ENCODE peak calls at places on chromosome 17, in nine cellular contexts. One of them, this sample, is unnamed.

GRCh38 chr17:28326114-28326513 is 7.1 kb downstream of the TMEM97 start:
- DNase-seq in amygdala: no peak
- DNase-seq in choroid plexus epithelial cell: no peak
- DNase-seq in fibroblast of the aortic adventitia: no peak
- DNase-seq in T-helper 9 cell: no peak
- DNase-seq in COR-L47: no peak
- DNase-seq in pulmonary artery endothelial cell: no peak
- DNase-seq in NCI-H2081: no peak
- DNase-seq in CD4-positive, alpha-beta memory T cell: no peak
- DNase-seq in this sample: no peak

GRCh38 chr17:65514541-65514940 is 46.9 kb downstream of the AXIN2 start:
- DNase-seq in amygdala: no peak
- DNase-seq in choroid plexus epithelial cell: no peak
- DNase-seq in fibroblast of the aortic adventitia: no peak
- DNase-seq in T-helper 9 cell: no peak
- DNase-seq in COR-L47: no peak
- DNase-seq in pulmonary artery endothelial cell: no peak
- DNase-seq in NCI-H2081: no peak
- DNase-seq in CD4-positive, alpha-beta memory T cell: no peak
- DNase-seq in this sample: no peak

GRCh38 chr17:78924481-78925151 is 571 bp downstream of the TIMP2 start:
- DNase-seq in amygdala: no peak
- DNase-seq in choroid plexus epithelial cell: no peak
- DNase-seq in fibroblast of the aortic adventitia: peak; percentile 62
- DNase-seq in T-helper 9 cell: no peak
- DNase-seq in COR-L47: no peak
- DNase-seq in pulmonary artery endothelial cell: no peak
- DNase-seq in NCI-H2081: no peak
- DNase-seq in CD4-positive, alpha-beta memory T cell: no peak
- DNase-seq in this sample: no peak

GRCh38 chr17:74454197-74455024 is 12.0 kb upstream of the CD300A start:
- DNase-seq in amygdala: peak; percentile 88
- DNase-seq in choroid plexus epithelial cell: no peak
- DNase-seq in fibroblast of the aortic adventitia: peak; percentile 50
- DNase-seq in T-helper 9 cell: no peak
- DNase-seq in COR-L47: peak; percentile 77
- DNase-seq in pulmonary artery endothelial cell: peak; percentile 19
- DNase-seq in NCI-H2081: peak; percentile 83
- DNase-seq in CD4-positive, alpha-beta memory T cell: no peak
- DNase-seq in this sample: no peak

GRCh38 chr17:82966415-82966814 is 113.0 kb upstream of the METRNL start:
- DNase-seq in amygdala: no peak
- DNase-seq in choroid plexus epithelial cell: no peak
- DNase-seq in fibroblast of the aortic adventitia: no peak
- DNase-seq in T-helper 9 cell: no peak
- DNase-seq in COR-L47: no peak
- DNase-seq in pulmonary artery endothelial cell: no peak
- DNase-seq in NCI-H2081: no peak
- DNase-seq in CD4-positive, alpha-beta memory T cell: no peak
- DNase-seq in this sample: no peak

GRCh38 chr17:63438092-63439051 is 7.7 kb downstream of the CYB561 start:
- DNase-seq in amygdala: no peak
- DNase-seq in choroid plexus epithelial cell: no peak
- DNase-seq in fibroblast of the aortic adventitia: no peak
- DNase-seq in T-helper 9 cell: no peak
- DNase-seq in COR-L47: no peak
- DNase-seq in pulmonary artery endothelial cell: no peak
- DNase-seq in NCI-H2081: no peak
- DNase-seq in CD4-positive, alpha-beta memory T cell: no peak
- DNase-seq in this sample: no peak

GRCh38 chr17:63276376-63276775 is 169.7 kb downstream of the CYB561 start:
- DNase-seq in amygdala: no peak
- DNase-seq in choroid plexus epithelial cell: no peak
- DNase-seq in fibroblast of the aortic adventitia: no peak
- DNase-seq in T-helper 9 cell: no peak
- DNase-seq in COR-L47: no peak
- DNase-seq in pulmonary artery endothelial cell: no peak
- DNase-seq in NCI-H2081: no peak
- DNase-seq in CD4-positive, alpha-beta memory T cell: no peak
- DNase-seq in this sample: no peak

GRCh38 chr17:41785876-41786226 is 660 bp downstream of the JUP start:
- DNase-seq in amygdala: no peak
- DNase-seq in choroid plexus epithelial cell: no peak
- DNase-seq in fibroblast of the aortic adventitia: no peak
- DNase-seq in T-helper 9 cell: no peak
- DNase-seq in COR-L47: peak; percentile 42
- DNase-seq in pulmonary artery endothelial cell: no peak
- DNase-seq in NCI-H2081: peak; percentile 61
- DNase-seq in CD4-positive, alpha-beta memory T cell: no peak
- DNase-seq in this sample: no peak

GRCh38 chr17:16507918-16508533 is 16.0 kb upstream of the LRRC75A start:
- DNase-seq in amygdala: no peak
- DNase-seq in choroid plexus epithelial cell: no peak
- DNase-seq in fibroblast of the aortic adventitia: no peak
- DNase-seq in T-helper 9 cell: no peak
- DNase-seq in COR-L47: no peak
- DNase-seq in pulmonary artery endothelial cell: no peak
- DNase-seq in NCI-H2081: no peak
- DNase-seq in CD4-positive, alpha-beta memory T cell: no peak
- DNase-seq in this sample: no peak

GRCh38 chr17:74020522-74020921 is 183.0 kb upstream of the RPL38 start:
- DNase-seq in amygdala: no peak
- DNase-seq in choroid plexus epithelial cell: no peak
- DNase-seq in fibroblast of the aortic adventitia: no peak
- DNase-seq in T-helper 9 cell: no peak
- DNase-seq in COR-L47: no peak
- DNase-seq in pulmonary artery endothelial cell: no peak
- DNase-seq in NCI-H2081: no peak
- DNase-seq in CD4-positive, alpha-beta memory T cell: no peak
- DNase-seq in this sample: no peak

GRCh38 chr17:21275047-21275578 is 9.4 kb upstream of the MAP2K3 start:
- DNase-seq in amygdala: no peak
- DNase-seq in choroid plexus epithelial cell: no peak
- DNase-seq in fibroblast of the aortic adventitia: no peak
- DNase-seq in T-helper 9 cell: no peak
- DNase-seq in COR-L47: no peak
- DNase-seq in pulmonary artery endothelial cell: no peak
- DNase-seq in NCI-H2081: no peak
- DNase-seq in CD4-positive, alpha-beta memory T cell: no peak
- DNase-seq in this sample: no peak

GRCh38 chr17:61411114-61411943 is 11.7 kb downstream of the TBX2 start:
- DNase-seq in amygdala: no peak
- DNase-seq in choroid plexus epithelial cell: peak; percentile 61
- DNase-seq in fibroblast of the aortic adventitia: peak; percentile 44
- DNase-seq in T-helper 9 cell: no peak
- DNase-seq in COR-L47: no peak
- DNase-seq in pulmonary artery endothelial cell: no peak
- DNase-seq in NCI-H2081: peak; percentile 26
- DNase-seq in CD4-positive, alpha-beta memory T cell: no peak
- DNase-seq in this sample: no peak

GRCh38 chr17:8702996-8703395 is 41.6 kb downstream of the CCDC42 start:
- DNase-seq in amygdala: no peak
- DNase-seq in choroid plexus epithelial cell: no peak
- DNase-seq in fibroblast of the aortic adventitia: no peak
- DNase-seq in T-helper 9 cell: no peak
- DNase-seq in COR-L47: no peak
- DNase-seq in pulmonary artery endothelial cell: no peak
- DNase-seq in NCI-H2081: no peak
- DNase-seq in CD4-positive, alpha-beta memory T cell: no peak
- DNase-seq in this sample: no peak

GRCh38 chr17:48310748-48311213 is 119.2 kb downstream of the SKAP1 start:
- DNase-seq in amygdala: no peak
- DNase-seq in choroid plexus epithelial cell: no peak
- DNase-seq in fibroblast of the aortic adventitia: no peak
- DNase-seq in T-helper 9 cell: no peak
- DNase-seq in COR-L47: peak; percentile 50
- DNase-seq in pulmonary artery endothelial cell: no peak
- DNase-seq in NCI-H2081: peak; percentile 96
- DNase-seq in CD4-positive, alpha-beta memory T cell: no peak
- DNase-seq in this sample: no peak

GRCh38 chr17:45780921-45781320 is 3.2 kb upstream of the CRHR1 start:
- DNase-seq in amygdala: no peak
- DNase-seq in choroid plexus epithelial cell: no peak
- DNase-seq in fibroblast of the aortic adventitia: no peak
- DNase-seq in T-helper 9 cell: no peak
- DNase-seq in COR-L47: no peak
- DNase-seq in pulmonary artery endothelial cell: no peak
- DNase-seq in NCI-H2081: no peak
- DNase-seq in CD4-positive, alpha-beta memory T cell: no peak
- DNase-seq in this sample: no peak

GRCh38 chr17:79043931-79044320 is 20.0 kb downstream of the C1QTNF1 start:
- DNase-seq in amygdala: no peak
- DNase-seq in choroid plexus epithelial cell: no peak
- DNase-seq in fibroblast of the aortic adventitia: no peak
- DNase-seq in T-helper 9 cell: no peak
- DNase-seq in COR-L47: no peak
- DNase-seq in pulmonary artery endothelial cell: no peak
- DNase-seq in NCI-H2081: no peak
- DNase-seq in CD4-positive, alpha-beta memory T cell: no peak
- DNase-seq in this sample: no peak

GRCh38 chr17:9174779-9175574 is 153.7 kb downstream of the NTN1 start:
- DNase-seq in amygdala: no peak
- DNase-seq in choroid plexus epithelial cell: no peak
- DNase-seq in fibroblast of the aortic adventitia: no peak
- DNase-seq in T-helper 9 cell: no peak
- DNase-seq in COR-L47: no peak
- DNase-seq in pulmonary artery endothelial cell: no peak
- DNase-seq in NCI-H2081: no peak
- DNase-seq in CD4-positive, alpha-beta memory T cell: no peak
- DNase-seq in this sample: no peak

GRCh38 chr17:49316889-49317288 is 45.2 kb downstream of the ZNF652 start:
- DNase-seq in amygdala: no peak
- DNase-seq in choroid plexus epithelial cell: no peak
- DNase-seq in fibroblast of the aortic adventitia: no peak
- DNase-seq in T-helper 9 cell: no peak
- DNase-seq in COR-L47: no peak
- DNase-seq in pulmonary artery endothelial cell: no peak
- DNase-seq in NCI-H2081: no peak
- DNase-seq in CD4-positive, alpha-beta memory T cell: no peak
- DNase-seq in this sample: no peak

GRCh38 chr17:56230660-56231059 is 77.4 kb downstream of the ANKFN1 start:
- DNase-seq in amygdala: no peak
- DNase-seq in choroid plexus epithelial cell: no peak
- DNase-seq in fibroblast of the aortic adventitia: peak; percentile 91
- DNase-seq in T-helper 9 cell: no peak
- DNase-seq in COR-L47: no peak
- DNase-seq in pulmonary artery endothelial cell: no peak
- DNase-seq in NCI-H2081: no peak
- DNase-seq in CD4-positive, alpha-beta memory T cell: no peak
- DNase-seq in this sample: no peak

GRCh38 chr17:75263051-75263450 is 1.4 kb downstream of the MRPS7 start:
- DNase-seq in amygdala: no peak
- DNase-seq in choroid plexus epithelial cell: no peak
- DNase-seq in fibroblast of the aortic adventitia: no peak
- DNase-seq in T-helper 9 cell: no peak
- DNase-seq in COR-L47: no peak
- DNase-seq in pulmonary artery endothelial cell: no peak
- DNase-seq in NCI-H2081: no peak
- DNase-seq in CD4-positive, alpha-beta memory T cell: no peak
- DNase-seq in this sample: no peak

GRCh38 chr17:21286771-21287702 is 2.5 kb downstream of the MAP2K3 start:
- DNase-seq in amygdala: no peak
- DNase-seq in choroid plexus epithelial cell: no peak
- DNase-seq in fibroblast of the aortic adventitia: no peak
- DNase-seq in T-helper 9 cell: no peak
- DNase-seq in COR-L47: no peak
- DNase-seq in pulmonary artery endothelial cell: no peak
- DNase-seq in NCI-H2081: no peak
- DNase-seq in CD4-positive, alpha-beta memory T cell: no peak
- DNase-seq in this sample: no peak

GRCh38 chr17:58084317-58084981 is 1.2 kb downstream of the DYNLL2 start:
- DNase-seq in amygdala: no peak
- DNase-seq in choroid plexus epithelial cell: peak; percentile 23
- DNase-seq in fibroblast of the aortic adventitia: peak; percentile 8
- DNase-seq in T-helper 9 cell: peak; percentile 32
- DNase-seq in COR-L47: peak; percentile 56
- DNase-seq in pulmonary artery endothelial cell: no peak
- DNase-seq in NCI-H2081: peak; percentile 43
- DNase-seq in CD4-positive, alpha-beta memory T cell: peak; percentile 61
- DNase-seq in this sample: no peak

GRCh38 chr17:57365420-57365819 is 109.1 kb downstream of the MSI2 start:
- DNase-seq in amygdala: no peak
- DNase-seq in choroid plexus epithelial cell: no peak
- DNase-seq in fibroblast of the aortic adventitia: no peak
- DNase-seq in T-helper 9 cell: no peak
- DNase-seq in COR-L47: no peak
- DNase-seq in pulmonary artery endothelial cell: no peak
- DNase-seq in NCI-H2081: no peak
- DNase-seq in CD4-positive, alpha-beta memory T cell: no peak
- DNase-seq in this sample: no peak

GRCh38 chr17:50474523-50474922 is 4.1 kb upstream of the RSAD1 start:
- DNase-seq in amygdala: no peak
- DNase-seq in choroid plexus epithelial cell: no peak
- DNase-seq in fibroblast of the aortic adventitia: no peak
- DNase-seq in T-helper 9 cell: no peak
- DNase-seq in COR-L47: no peak
- DNase-seq in pulmonary artery endothelial cell: no peak
- DNase-seq in NCI-H2081: no peak
- DNase-seq in CD4-positive, alpha-beta memory T cell: no peak
- DNase-seq in this sample: no peak

GRCh38 chr17:57989011-57989345 is 924 bp upstream of the VEZF1 start:
- DNase-seq in amygdala: peak; percentile 38
- DNase-seq in choroid plexus epithelial cell: peak; percentile 48
- DNase-seq in fibroblast of the aortic adventitia: no peak
- DNase-seq in T-helper 9 cell: no peak
- DNase-seq in COR-L47: no peak
- DNase-seq in pulmonary artery endothelial cell: no peak
- DNase-seq in NCI-H2081: no peak
- DNase-seq in CD4-positive, alpha-beta memory T cell: no peak
- DNase-seq in this sample: no peak

GRCh38 chr17:68291836-68292688 is 767 bp downstream of the ARSG start:
- DNase-seq in amygdala: peak; percentile 61
- DNase-seq in choroid plexus epithelial cell: peak; percentile 78
- DNase-seq in fibroblast of the aortic adventitia: peak; percentile 53
- DNase-seq in T-helper 9 cell: peak; percentile 88
- DNase-seq in COR-L47: peak; percentile 81
- DNase-seq in pulmonary artery endothelial cell: no peak
- DNase-seq in NCI-H2081: peak; percentile 83
- DNase-seq in CD4-positive, alpha-beta memory T cell: peak; percentile 98
- DNase-seq in this sample: no peak

GRCh38 chr17:36459601-36460000 is 26.9 kb upstream of the ZNHIT3 start:
- DNase-seq in amygdala: no peak
- DNase-seq in choroid plexus epithelial cell: no peak
- DNase-seq in fibroblast of the aortic adventitia: no peak
- DNase-seq in T-helper 9 cell: no peak
- DNase-seq in COR-L47: no peak
- DNase-seq in pulmonary artery endothelial cell: no peak
- DNase-seq in NCI-H2081: no peak
- DNase-seq in CD4-positive, alpha-beta memory T cell: no peak
- DNase-seq in this sample: no peak

GRCh38 chr17:5832886-5833285 is 237.3 kb upstream of the WSCD1 start:
- DNase-seq in amygdala: no peak
- DNase-seq in choroid plexus epithelial cell: peak; percentile 76
- DNase-seq in fibroblast of the aortic adventitia: peak; percentile 35
- DNase-seq in T-helper 9 cell: no peak
- DNase-seq in COR-L47: peak; percentile 49
- DNase-seq in pulmonary artery endothelial cell: peak; percentile 72
- DNase-seq in NCI-H2081: peak; percentile 57
- DNase-seq in CD4-positive, alpha-beta memory T cell: peak; percentile 29
- DNase-seq in this sample: peak; percentile 87

GRCh38 chr17:76847031-76847430 is 21.2 kb upstream of the MGAT5B start:
- DNase-seq in amygdala: no peak
- DNase-seq in choroid plexus epithelial cell: no peak
- DNase-seq in fibroblast of the aortic adventitia: no peak
- DNase-seq in T-helper 9 cell: no peak
- DNase-seq in COR-L47: no peak
- DNase-seq in pulmonary artery endothelial cell: no peak
- DNase-seq in NCI-H2081: no peak
- DNase-seq in CD4-positive, alpha-beta memory T cell: no peak
- DNase-seq in this sample: no peak

GRCh38 chr17:48067245-48067644 is 19.1 kb downstream of the NFE2L1 start:
- DNase-seq in amygdala: no peak
- DNase-seq in choroid plexus epithelial cell: no peak
- DNase-seq in fibroblast of the aortic adventitia: no peak
- DNase-seq in T-helper 9 cell: no peak
- DNase-seq in COR-L47: no peak
- DNase-seq in pulmonary artery endothelial cell: no peak
- DNase-seq in NCI-H2081: no peak
- DNase-seq in CD4-positive, alpha-beta memory T cell: no peak
- DNase-seq in this sample: no peak

GRCh38 chr17:60610481-60610880 is 10.5 kb downstream of the PPM1D start:
- DNase-seq in amygdala: no peak
- DNase-seq in choroid plexus epithelial cell: peak; percentile 67
- DNase-seq in fibroblast of the aortic adventitia: peak; percentile 36
- DNase-seq in T-helper 9 cell: no peak
- DNase-seq in COR-L47: peak; percentile 21
- DNase-seq in pulmonary artery endothelial cell: no peak
- DNase-seq in NCI-H2081: peak; percentile 17
- DNase-seq in CD4-positive, alpha-beta memory T cell: no peak
- DNase-seq in this sample: no peak